ENCODE peak calls at places on chromosomes 1 and 21, in seven cellular contexts. C, F, R, B, Q, G and N are unnamed samples.

GRCh38 chr1:246012271-246012854 is 494.7 kb downstream of the SMYD3 start:
- DNase-seq in B (peak; percentile 51), F (no peak), G (no peak), C (peak; percentile 42), R (no peak), Q (no peak), N (no peak)

GRCh38 chr1:90721210-90722194 is 4.4 kb upstream of the BARHL2 start:
- DNase-seq in R (no peak), G (peak; percentile 48), C (peak; percentile 61), Q (no peak), B (peak; percentile 41), F (no peak), N (no peak)

GRCh38 chr1:12148160-12148957 is 18.4 kb upstream of the TNFRSF1B start:
- DNase-seq in C (no peak), Q (no peak), R (peak; percentile 94), B (peak; percentile 76), F (no peak), G (peak; percentile 69), N (no peak)

GRCh38 chr1:39735731-39736130 is 3.0 kb upstream of the PPIE start:
- DNase-seq in Q (no peak), B (no peak), G (no peak), C (no peak), F (no peak), R (no peak), N (no peak)

GRCh38 chr21:34885125-34885524 is 164.0 kb downstream of the RUNX1 start:
- DNase-seq in C (no peak), Q (no peak), G (no peak), F (no peak), R (no peak), B (no peak), N (no peak)

GRCh38 chr21:45424854-45425795 is 20.2 kb downstream of the COL18A1 start:
- DNase-seq in Q (no peak), C (no peak), R (no peak), F (no peak), B (no peak), G (no peak), N (no peak)

GRCh38 chr1:225877570-225877969 is 4.6 kb downstream of the TMEM63A start:
- DNase-seq in G (peak; percentile 76), C (peak; percentile 56), F (peak; percentile 80), R (peak; percentile 75), Q (no peak), B (peak; percentile 45), N (peak; percentile 84)

GRCh38 chr1:50109647-50110075 is 941 bp downstream of the ELAVL4 start:
- DNase-seq in F (peak; percentile 17), Q (no peak), G (no peak), C (no peak), R (no peak), B (no peak), N (no peak)

GRCh38 chr1:82604524-82604923 is 803.8 kb downstream of the ADGRL2 start:
- DNase-seq in R (no peak), F (no peak), B (no peak), C (peak; percentile 0), Q (no peak), G (no peak), N (no peak)

GRCh38 chr21:26845066-26845749 is at the start of gene ADAMTS1:
- DNase-seq in B (peak; percentile 92), F (peak; percentile 95), G (peak; percentile 71), C (peak; percentile 38), Q (no peak), R (peak; percentile 81), N (peak; percentile 98)

GRCh38 chr1:102498929-102499328 is 502.2 kb upstream of the OLFM3 start:
- DNase-seq in F (no peak), C (no peak), B (no peak), R (no peak), G (no peak), Q (no peak), N (no peak)

GRCh38 chr1:227883073-227883520 is 64.6 kb downstream of the WNT9A start:
- DNase-seq in Q (no peak), F (peak; percentile 13), C (no peak), B (no peak), G (peak; percentile 18), R (peak; percentile 38), N (peak; percentile 56)

GRCh38 chr21:24658016-24658415 is 949.3 kb downstream of the MRPL39 start:
- DNase-seq in Q (no peak), R (no peak), C (no peak), F (no peak), G (no peak), B (no peak), N (no peak)

GRCh38 chr1:179087665-179088064 is 5.8 kb downstream of the TOR3A start:
- DNase-seq in C (no peak), Q (no peak), B (no peak), F (no peak), G (no peak), R (peak; percentile 60), N (no peak)

GRCh38 chr1:17653728-17654351 is 101.3 kb upstream of the ACTL8 start:
- DNase-seq in Q (no peak), R (peak; percentile 54), G (no peak), C (peak; percentile 24), F (no peak), B (peak; percentile 50), N (no peak)

GRCh38 chr1:154837679-154838171 is 32.4 kb downstream of the KCNN3 start:
- DNase-seq in F (peak; percentile 93), C (no peak), B (no peak), Q (no peak), G (peak; percentile 56), R (peak; percentile 89), N (peak; percentile 97)

GRCh38 chr21:40215941-40216340 is 348.7 kb downstream of the PCP4 start:
- DNase-seq in Q (no peak), B (no peak), R (no peak), G (no peak), F (no peak), C (no peak), N (no peak)

GRCh38 chr1:14742181-14742980 is 143.9 kb downstream of the KAZN start:
- DNase-seq in C (peak; percentile 92), G (no peak), F (no peak), B (peak; percentile 98), Q (no peak), R (no peak), N (no peak)

GRCh38 chr1:92538048-92538412 is 51.3 kb upstream of the GFI1 start:
- DNase-seq in C (no peak), Q (peak; percentile 71), R (no peak), F (no peak), G (no peak), B (peak; percentile 5), N (no peak)

GRCh38 chr1:247077234-247077633 is 1.4 kb downstream of the ZNF670 start:
- DNase-seq in C (no peak), F (no peak), Q (no peak), B (peak; percentile 22), G (no peak), R (no peak), N (no peak)

GRCh38 chr1:174654553-174654952 is 206.8 kb downstream of the GPR52 start:
- DNase-seq in B (no peak), G (no peak), Q (no peak), F (no peak), C (no peak), R (no peak), N (no peak)

GRCh38 chr1:236524892-236525179 is 1.1 kb downstream of the LGALS8 start:
- DNase-seq in C (no peak), R (no peak), B (no peak), F (no peak), Q (no peak), G (no peak), N (no peak)

GRCh38 chr1:236522937-236523703 is 662 bp upstream of the LGALS8 start:
- DNase-seq in B (no peak), G (peak; percentile 41), C (peak; percentile 13), R (peak; percentile 66), F (peak; percentile 54), Q (no peak), N (no peak)

GRCh38 chr1:236523704-236524141 is at the start of gene LGALS8:
- DNase-seq in F (peak; percentile 95), B (peak; percentile 80), R (peak; percentile 95), C (peak; percentile 82), Q (no peak), G (peak; percentile 87), N (peak; percentile 95)

GRCh38 chr1:236526079-236526478 is 2.3 kb downstream of the LGALS8 start:
- DNase-seq in G (no peak), F (no peak), R (no peak), B (no peak), Q (no peak), C (no peak), N (no peak)

GRCh38 chr1:236524142-236524891 is 535 bp downstream of the LGALS8 start:
- DNase-seq in C (peak; percentile 89), F (peak; percentile 27), R (peak; percentile 84), Q (peak; percentile 75), G (peak; percentile 38), B (peak; percentile 86), N (peak; percentile 65)
- TF ChIP-seq POLR2A in C (no peak), F (no peak), R (peak; percentile 34), Q (peak; percentile 65), G (no peak), B (peak; percentile 72), N (no peak)

DNA sequence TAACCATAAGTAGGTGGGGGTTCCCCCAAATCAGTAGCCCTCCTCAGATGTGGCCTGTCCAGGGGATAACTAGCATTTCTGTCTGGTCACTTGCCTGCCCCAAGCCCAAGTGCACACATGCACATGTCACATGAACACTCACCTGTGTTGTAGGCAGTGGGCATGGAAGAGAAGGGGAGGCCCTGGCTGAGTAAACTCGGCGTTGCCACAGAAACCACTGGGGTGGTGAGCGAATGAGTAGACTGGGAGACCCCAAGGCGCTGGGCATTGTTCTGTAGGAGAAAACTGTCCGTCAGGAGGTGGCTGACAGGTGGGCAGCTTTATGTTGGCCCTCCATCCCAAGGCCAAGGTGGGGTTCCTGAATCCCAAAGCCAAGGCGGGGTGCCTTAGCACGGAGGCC is 25.6 kb downstream of the MEF2D start:
- DNase-seq in B (no peak), R (no peak), F (no peak), G (no peak), Q (no peak), C (no peak), N (peak; percentile 69)
- H3K4me1 ChIP-seq in B (peaks cover 28% of the 10 kb centered on the region), R (peaks cover 4% of the 10 kb centered on the region), F (peaks cover 60% of the 10 kb centered on the region), G (peaks cover 91% of the 10 kb centered on the region), Q (no peaks in the 10 kb centered on the region), C (peaks cover 44% of the 10 kb centered on the region), N (peaks cover 71% of the 10 kb centered on the region)

DNA sequence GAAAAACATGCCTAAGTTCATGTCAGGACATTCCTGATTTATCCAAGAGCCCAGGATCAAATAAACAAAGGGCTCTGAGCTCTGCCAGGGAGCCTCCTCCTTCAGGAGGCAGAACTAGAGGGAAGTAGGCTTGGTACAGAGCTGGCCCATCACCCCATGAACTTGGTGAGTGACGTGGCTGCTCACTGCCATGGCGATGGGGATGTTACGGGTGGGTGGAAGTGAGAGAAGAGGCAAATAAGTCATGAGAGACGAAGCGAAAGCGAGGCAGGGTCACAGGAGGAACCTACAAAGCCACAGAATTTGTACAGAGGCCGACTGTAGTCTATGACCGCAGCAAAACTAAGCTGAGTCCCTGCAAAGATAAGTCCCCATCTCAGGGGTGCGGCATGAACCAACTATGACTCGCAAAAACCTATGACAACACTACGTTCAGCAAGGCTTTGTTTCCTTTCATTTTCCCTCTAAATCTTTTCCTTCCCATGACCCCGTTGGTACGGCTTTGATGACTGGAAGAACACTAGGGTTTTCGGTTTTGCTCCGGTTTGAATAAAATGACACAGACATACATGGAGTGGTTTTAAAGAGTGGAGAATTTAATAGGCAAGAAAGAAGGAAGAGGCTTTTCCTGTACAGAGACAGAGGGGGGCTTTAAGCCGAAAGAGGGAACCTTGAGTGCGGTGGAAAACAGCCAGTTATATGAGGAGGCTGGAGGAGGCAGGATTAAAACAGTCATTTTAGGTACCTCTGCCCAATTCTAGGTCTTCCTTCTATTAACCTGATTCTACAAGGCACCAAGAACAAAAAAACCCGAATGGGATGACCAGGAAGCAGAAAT is 74.1 kb downstream of the CD46 start:
- DNase-seq in C (peak; percentile 31), Q (peak; percentile 98), B (peak; percentile 63), F (peak; percentile 82), R (peak; percentile 95), G (peak; percentile 82), N (peak; percentile 92)
- TF ChIP-seq POLR2A in C (no peak), Q (peak; percentile 61), B (no peak), F (peak; percentile 30), R (no peak), G (no peak), N (no peak)

GRCh38 chr1:35893051-35893879 is 10.3 kb downstream of the AGO1 start:
- DNase-seq in F (peak; percentile 44), C (no peak), G (no peak), R (no peak), B (no peak), Q (no peak), N (no peak)
- H3K4me1 ChIP-seq in F (no peaks in the 10 kb centered on the region), C (peaks cover 10% of the 10 kb centered on the region), G (peaks cover 5% of the 10 kb centered on the region), R (no peaks in the 10 kb centered on the region), B (peaks cover 2% of the 10 kb centered on the region), Q (peaks cover 5% of the 10 kb centered on the region), N (no peaks in the 10 kb centered on the region)